ENCODE peak calls at places on chromosomes 11 and 22, in ten cellular contexts. One of them, this sample, is unnamed. For H3K9me3, the result is how much of the 10 kb centered on the place peaks cover.

GRCh38 chr11:126450198-126450597 is 94.7 kb downstream of the ST3GAL4 start:
- DNase-seq in lung: no peak
- DNase-seq in PC-9: no peak
- DNase-seq in suprapubic skin: no peak
- DNase-seq in right atrium auricular region: no peak
- DNase-seq in AG04450: no peak
- DNase-seq in cardiac muscle cell: no peak
- DNase-seq in left ventricle myocardium inferior: no peak
- DNase-seq in endothelial cell of umbilical vein: no peak
- DNase-seq in stomach: no peak
- DNase-seq in this sample: no peak

GRCh38 chr11:62143727-62144126 is 19.9 kb downstream of the INCENP start:
- DNase-seq in lung: no peak
- DNase-seq in PC-9: no peak
- DNase-seq in suprapubic skin: peak
- DNase-seq in right atrium auricular region: peak
- DNase-seq in AG04450: no peak
- DNase-seq in cardiac muscle cell: no peak
- DNase-seq in left ventricle myocardium inferior: no peak
- DNase-seq in endothelial cell of umbilical vein: peak
- DNase-seq in stomach: peak
- DNase-seq in this sample: no peak

GRCh38 chr11:10302744-10303557 is 1.9 kb upstream of the ADM start:
- DNase-seq in lung: peak
- DNase-seq in PC-9: peak
- DNase-seq in suprapubic skin: peak
- DNase-seq in right atrium auricular region: peak
- DNase-seq in AG04450: no peak
- DNase-seq in cardiac muscle cell: peak
- DNase-seq in left ventricle myocardium inferior: peak
- DNase-seq in endothelial cell of umbilical vein: peak
- DNase-seq in stomach: peak
- DNase-seq in this sample: peak

GRCh38 chr22:28967969-28968368 is 84.6 kb downstream of the ZNRF3 start:
- DNase-seq in lung: no peak
- DNase-seq in PC-9: no peak
- DNase-seq in suprapubic skin: no peak
- DNase-seq in right atrium auricular region: no peak
- DNase-seq in AG04450: no peak
- DNase-seq in cardiac muscle cell: no peak
- DNase-seq in left ventricle myocardium inferior: no peak
- DNase-seq in endothelial cell of umbilical vein: no peak
- DNase-seq in stomach: no peak
- DNase-seq in this sample: no peak

GRCh38 chr11:3135491-3136440 is 29.3 kb downstream of the OSBPL5 start:
- DNase-seq in lung: no peak
- DNase-seq in PC-9: no peak
- DNase-seq in suprapubic skin: peak
- DNase-seq in right atrium auricular region: no peak
- DNase-seq in AG04450: no peak
- DNase-seq in cardiac muscle cell: no peak
- DNase-seq in left ventricle myocardium inferior: peak
- DNase-seq in endothelial cell of umbilical vein: no peak
- DNase-seq in stomach: no peak
- DNase-seq in this sample: no peak

GRCh38 chr22:49391436-49391835 is 436.2 kb downstream of the BRD1 start:
- DNase-seq in lung: no peak
- DNase-seq in PC-9: no peak
- DNase-seq in suprapubic skin: no peak
- DNase-seq in right atrium auricular region: peak
- DNase-seq in AG04450: no peak
- DNase-seq in cardiac muscle cell: no peak
- DNase-seq in left ventricle myocardium inferior: no peak
- DNase-seq in endothelial cell of umbilical vein: no peak
- DNase-seq in stomach: no peak
- DNase-seq in this sample: no peak

GRCh38 chr11:134014502-134014901 is 54.4 kb upstream of the JAM3 start:
- DNase-seq in lung: no peak
- DNase-seq in PC-9: no peak
- DNase-seq in suprapubic skin: no peak
- DNase-seq in right atrium auricular region: no peak
- DNase-seq in AG04450: no peak
- DNase-seq in cardiac muscle cell: peak
- DNase-seq in left ventricle myocardium inferior: no peak
- DNase-seq in endothelial cell of umbilical vein: no peak
- DNase-seq in stomach: no peak
- DNase-seq in this sample: no peak

GRCh38 chr11:9266926-9267325 is 1.8 kb upstream of the DENND5A start:
- DNase-seq in lung: no peak
- DNase-seq in PC-9: no peak
- DNase-seq in suprapubic skin: no peak
- DNase-seq in right atrium auricular region: no peak
- DNase-seq in AG04450: no peak
- DNase-seq in cardiac muscle cell: no peak
- DNase-seq in left ventricle myocardium inferior: no peak
- DNase-seq in endothelial cell of umbilical vein: no peak
- DNase-seq in stomach: no peak
- DNase-seq in this sample: no peak

GRCh38 chr22:30310881-30311771 is 15.6 kb downstream of the TBC1D10A start:
- DNase-seq in lung: peak
- DNase-seq in PC-9: peak
- DNase-seq in suprapubic skin: no peak
- DNase-seq in right atrium auricular region: peak
- DNase-seq in AG04450: no peak
- DNase-seq in cardiac muscle cell: peak
- DNase-seq in left ventricle myocardium inferior: peak
- DNase-seq in endothelial cell of umbilical vein: no peak
- DNase-seq in stomach: peak
- DNase-seq in this sample: no peak

GRCh38 chr11:57318178-57318577 is 6.6 kb downstream of the TNKS1BP1 start:
- DNase-seq in lung: no peak
- DNase-seq in PC-9: no peak
- DNase-seq in suprapubic skin: no peak
- DNase-seq in right atrium auricular region: no peak
- DNase-seq in AG04450: no peak
- DNase-seq in cardiac muscle cell: no peak
- DNase-seq in left ventricle myocardium inferior: no peak
- DNase-seq in endothelial cell of umbilical vein: peak
- DNase-seq in stomach: peak
- DNase-seq in this sample: no peak

GRCh38 chr11:65625628-65626342 is 10.2 kb downstream of the PCNX3 start:
- DNase-seq in lung: peak
- DNase-seq in PC-9: peak
- DNase-seq in suprapubic skin: no peak
- DNase-seq in right atrium auricular region: no peak
- DNase-seq in AG04450: no peak
- DNase-seq in cardiac muscle cell: peak
- DNase-seq in left ventricle myocardium inferior: peak
- DNase-seq in endothelial cell of umbilical vein: peak
- DNase-seq in stomach: peak
- DNase-seq in this sample: peak

GRCh38 chr11:117016747-117017146 is 81.5 kb downstream of the SIK3 start:
- DNase-seq in lung: no peak
- DNase-seq in PC-9: no peak
- DNase-seq in suprapubic skin: no peak
- DNase-seq in right atrium auricular region: no peak
- DNase-seq in AG04450: no peak
- DNase-seq in cardiac muscle cell: no peak
- DNase-seq in left ventricle myocardium inferior: no peak
- DNase-seq in endothelial cell of umbilical vein: no peak
- DNase-seq in stomach: no peak
- DNase-seq in this sample: no peak

GRCh38 chr11:117010808-117011540 is 87.3 kb downstream of the SIK3 start:
- DNase-seq in lung: no peak
- DNase-seq in PC-9: no peak
- DNase-seq in suprapubic skin: no peak
- DNase-seq in right atrium auricular region: no peak
- DNase-seq in AG04450: peak
- DNase-seq in cardiac muscle cell: no peak
- DNase-seq in left ventricle myocardium inferior: no peak
- DNase-seq in endothelial cell of umbilical vein: peak
- DNase-seq in stomach: no peak
- DNase-seq in this sample: no peak

GRCh38 chr11:117009905-117010605 is 88.2 kb downstream of the SIK3 start:
- DNase-seq in lung: no peak
- DNase-seq in PC-9: no peak
- DNase-seq in suprapubic skin: no peak
- DNase-seq in right atrium auricular region: no peak
- DNase-seq in AG04450: no peak
- DNase-seq in cardiac muscle cell: no peak
- DNase-seq in left ventricle myocardium inferior: no peak
- DNase-seq in endothelial cell of umbilical vein: no peak
- DNase-seq in stomach: no peak
- DNase-seq in this sample: no peak

GRCh38 chr11:117016246-117016645 is 82.0 kb downstream of the SIK3 start:
- DNase-seq in lung: no peak
- DNase-seq in PC-9: no peak
- DNase-seq in suprapubic skin: no peak
- DNase-seq in right atrium auricular region: no peak
- DNase-seq in AG04450: no peak
- DNase-seq in cardiac muscle cell: no peak
- DNase-seq in left ventricle myocardium inferior: no peak
- DNase-seq in endothelial cell of umbilical vein: no peak
- DNase-seq in stomach: no peak
- DNase-seq in this sample: no peak

DNA sequence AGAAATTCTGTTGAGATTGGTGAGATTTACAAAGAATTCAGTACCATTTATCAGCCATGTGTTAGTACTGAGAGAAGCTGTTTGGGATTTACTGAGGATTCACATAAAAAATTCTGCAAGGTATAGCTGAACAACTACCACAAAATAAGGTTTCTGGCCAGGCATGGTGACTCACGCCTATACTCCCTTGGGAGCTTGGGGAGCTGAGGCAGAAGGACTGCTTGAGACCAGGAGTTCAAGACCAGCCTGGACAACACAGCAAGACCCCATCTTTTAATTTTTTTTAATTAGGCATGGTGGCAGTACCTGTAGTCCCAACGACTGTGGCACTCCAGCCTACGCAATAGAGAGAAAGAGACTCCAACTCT is 86.7 kb downstream of the SIK3 start:
- DNase-seq in lung: no peak
- DNase-seq in PC-9: peak
- DNase-seq in suprapubic skin: no peak
- DNase-seq in right atrium auricular region: no peak
- DNase-seq in AG04450: no peak
- DNase-seq in cardiac muscle cell: no peak
- DNase-seq in left ventricle myocardium inferior: no peak
- DNase-seq in endothelial cell of umbilical vein: no peak
- DNase-seq in stomach: no peak
- DNase-seq in this sample: no peak
- H3K27ac ChIP-seq in lung: no peak
- H3K27ac ChIP-seq in PC-9: peak
- H3K27ac ChIP-seq in suprapubic skin: no peak
- H3K27ac ChIP-seq in right atrium auricular region: no peak
- H3K27ac ChIP-seq in AG04450: peak
- H3K27ac ChIP-seq in cardiac muscle cell: no peak
- H3K27ac ChIP-seq in left ventricle myocardium inferior: no peak
- H3K27ac ChIP-seq in endothelial cell of umbilical vein: no peak
- H3K27ac ChIP-seq in stomach: no peak
- H3K27ac ChIP-seq in this sample: no peak

DNA sequence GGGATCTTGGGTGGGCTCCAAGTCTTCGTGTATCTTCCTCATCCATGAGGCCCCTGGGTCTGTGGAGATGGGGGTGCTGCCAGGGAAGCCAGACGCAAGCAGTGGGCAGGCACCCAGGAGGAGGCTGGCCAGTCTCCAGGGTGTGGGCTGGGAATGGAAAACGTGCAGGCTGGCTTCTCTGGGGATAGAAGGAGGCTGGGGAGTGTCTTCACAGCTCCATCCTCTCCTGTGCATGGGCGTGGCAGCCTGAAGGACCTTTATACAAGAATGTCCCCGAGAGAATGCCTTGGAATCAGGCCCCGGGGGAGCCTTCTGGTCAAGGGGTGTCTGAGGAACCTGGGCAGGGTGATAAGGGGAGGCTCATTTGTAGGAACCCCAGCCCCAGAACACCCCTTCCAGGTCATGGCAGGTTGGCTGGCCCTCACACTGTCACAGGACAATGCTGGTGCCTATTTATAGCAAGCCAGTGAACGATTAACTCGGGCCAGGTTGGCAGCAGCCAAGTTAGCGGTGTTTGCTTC is 14.0 kb downstream of the SGSM1 start:
- DNase-seq in lung: peak
- DNase-seq in PC-9: no peak
- DNase-seq in suprapubic skin: no peak
- DNase-seq in right atrium auricular region: no peak
- DNase-seq in AG04450: no peak
- DNase-seq in cardiac muscle cell: no peak
- DNase-seq in left ventricle myocardium inferior: peak
- DNase-seq in endothelial cell of umbilical vein: no peak
- DNase-seq in stomach: peak
- DNase-seq in this sample: no peak
- TF ChIP-seq CTCF in lung: no peak
- TF ChIP-seq CTCF in PC-9: no peak
- TF ChIP-seq CTCF in suprapubic skin: no peak
- TF ChIP-seq CTCF in right atrium auricular region: no peak
- TF ChIP-seq CTCF in AG04450: no peak
- TF ChIP-seq CTCF in cardiac muscle cell: no peak
- TF ChIP-seq CTCF in left ventricle myocardium inferior: no peak
- TF ChIP-seq CTCF in endothelial cell of umbilical vein: no peak
- TF ChIP-seq CTCF in stomach: no peak
- TF ChIP-seq CTCF in this sample: no peak

DNA sequence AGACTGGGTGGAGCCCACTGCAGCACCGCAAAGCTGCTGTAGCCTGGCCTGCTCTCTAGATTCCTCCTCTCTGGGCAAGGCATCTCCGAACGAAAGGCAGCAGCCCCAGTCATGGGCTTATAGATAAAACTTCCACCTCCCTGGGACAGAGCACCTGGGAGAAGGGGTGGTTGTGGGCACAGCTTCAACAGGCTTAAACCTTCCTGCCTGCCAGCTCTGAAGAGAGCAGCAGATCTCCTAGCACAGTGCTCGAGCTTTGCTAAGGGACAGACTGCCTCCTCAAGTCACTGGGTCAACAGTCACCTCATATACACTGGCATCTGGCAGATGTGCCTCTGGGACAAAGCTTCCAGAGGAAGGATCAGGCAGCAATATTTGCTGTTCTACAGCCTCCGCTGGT is 117.3 kb downstream of the EHF start:
- DNase-seq in lung: no peak
- DNase-seq in PC-9: no peak
- DNase-seq in suprapubic skin: no peak
- DNase-seq in right atrium auricular region: no peak
- DNase-seq in AG04450: no peak
- DNase-seq in cardiac muscle cell: no peak
- DNase-seq in left ventricle myocardium inferior: no peak
- DNase-seq in endothelial cell of umbilical vein: no peak
- DNase-seq in stomach: no peak
- DNase-seq in this sample: no peak
- H3K9me3 ChIP-seq in lung: under half
- H3K9me3 ChIP-seq in PC-9: under half
- H3K9me3 ChIP-seq in suprapubic skin: under half
- H3K9me3 ChIP-seq in right atrium auricular region: under half
- H3K9me3 ChIP-seq in AG04450: under half
- H3K9me3 ChIP-seq in cardiac muscle cell: under half
- H3K9me3 ChIP-seq in left ventricle myocardium inferior: under half
- H3K9me3 ChIP-seq in endothelial cell of umbilical vein: under half
- H3K9me3 ChIP-seq in stomach: under half
- H3K9me3 ChIP-seq in this sample: under half

DNA sequence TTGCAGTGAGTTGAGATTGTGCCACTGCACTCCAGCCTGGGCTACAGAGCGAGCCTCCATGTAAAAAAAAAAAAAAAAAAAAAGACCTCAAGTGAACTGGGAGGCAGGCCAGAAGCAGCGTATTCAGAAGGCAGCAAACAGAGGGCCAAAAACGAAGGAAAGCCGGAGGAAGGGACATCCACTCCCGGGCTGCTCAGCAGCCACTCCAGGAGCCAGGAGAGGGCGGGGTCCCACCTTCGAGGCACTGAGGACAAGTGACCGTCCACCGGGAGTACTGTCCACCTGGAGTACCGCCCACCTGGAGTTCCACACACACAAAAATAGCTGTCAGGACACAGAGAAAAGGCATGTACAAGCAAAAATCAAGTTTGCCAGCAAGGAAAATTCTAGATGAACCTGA is 5.5 kb downstream of the TOLLIP start:
- DNase-seq in lung: peak
- DNase-seq in PC-9: no peak
- DNase-seq in suprapubic skin: peak
- DNase-seq in right atrium auricular region: peak
- DNase-seq in AG04450: no peak
- DNase-seq in cardiac muscle cell: no peak
- DNase-seq in left ventricle myocardium inferior: no peak
- DNase-seq in endothelial cell of umbilical vein: no peak
- DNase-seq in stomach: peak
- DNase-seq in this sample: no peak
- H3K27ac ChIP-seq in lung: no peak
- H3K27ac ChIP-seq in PC-9: no peak
- H3K27ac ChIP-seq in suprapubic skin: peak
- H3K27ac ChIP-seq in right atrium auricular region: no peak
- H3K27ac ChIP-seq in AG04450: peak
- H3K27ac ChIP-seq in cardiac muscle cell: peak
- H3K27ac ChIP-seq in left ventricle myocardium inferior: peak
- H3K27ac ChIP-seq in endothelial cell of umbilical vein: no peak
- H3K27ac ChIP-seq in stomach: peak
- H3K27ac ChIP-seq in this sample: no peak

This sample was measured in CD4-positive, alpha-beta T cell.